ENCODE peak calls at places on chromosomes 1 and 21, in ten cellular contexts. N, Z, X, G, A, R, V, E, I and S are unnamed samples.

GRCh38 chr1:21323091-21323490 is 32.8 kb upstream of the ECE1 start:
- DNase-seq in N (no peak), Z (no peak), X (no peak), G (no peak), A (peak), R (no peak), V (peak), E (no peak), I (peak), S (no peak)

GRCh38 chr1:185400057-185400456 is 83.0 kb upstream of the IVNS1ABP start:
- DNase-seq in N (no peak), Z (no peak), X (no peak), G (peak), A (peak), R (no peak), V (peak), E (no peak), I (peak), S (peak)

GRCh38 chr1:876428-876827 is 47.3 kb upstream of the SAMD11 start:
- DNase-seq in N (no peak), Z (no peak), X (no peak), G (no peak), A (no peak), R (no peak), V (no peak), E (no peak), I (no peak), S (no peak)

GRCh38 chr1:206666954-206667353 is 17.8 kb upstream of the MAPKAPK2 start:
- DNase-seq in N (no peak), Z (no peak), X (no peak), G (no peak), A (no peak), R (no peak), V (no peak), E (no peak), I (no peak), S (no peak)

GRCh38 chr1:206517784-206518183 is 10.5 kb downstream of the RASSF5 start:
- DNase-seq in N (no peak), Z (no peak), X (no peak), G (no peak), A (no peak), R (no peak), V (no peak), E (no peak), I (no peak), S (no peak)

GRCh38 chr1:84758968-84759491 is 68.8 kb upstream of the SSX2IP start:
- DNase-seq in N (no peak), Z (no peak), X (peak), G (no peak), A (peak), R (no peak), V (peak), E (no peak), I (no peak), S (no peak)

GRCh38 chr1:234610582-234611152 is 689 bp upstream of the IRF2BP2 start:
- DNase-seq in N (peak), Z (peak), X (peak), G (no peak), A (peak), R (peak), V (peak), E (peak), I (peak), S (peak)

GRCh38 chr1:24142546-24143431 is at the start of gene IL22RA1:
- DNase-seq in N (peak), Z (peak), X (no peak), G (no peak), A (peak), R (peak), V (no peak), E (peak), I (no peak), S (peak)

GRCh38 chr1:18642278-18643095 is 11.8 kb downstream of the PAX7 start:
- DNase-seq in N (no peak), Z (no peak), X (no peak), G (no peak), A (no peak), R (no peak), V (no peak), E (no peak), I (no peak), S (no peak)

GRCh38 chr1:32014937-32015363 is 1.3 kb downstream of the KHDRBS1 start:
- DNase-seq in N (no peak), Z (no peak), X (no peak), G (no peak), A (no peak), R (no peak), V (peak), E (no peak), I (no peak), S (no peak)

GRCh38 chr1:39919545-39919944 is 17.8 kb upstream of the MYCL start:
- DNase-seq in N (peak), Z (peak), X (no peak), G (no peak), A (peak), R (no peak), V (peak), E (no peak), I (peak), S (peak)

GRCh38 chr1:118159578-118159977 is 25.4 kb downstream of the SPAG17 start:
- DNase-seq in N (no peak), Z (no peak), X (no peak), G (peak), A (no peak), R (no peak), V (peak), E (no peak), I (no peak), S (no peak)

GRCh38 chr1:96596226-96596625 is 125.4 kb upstream of the PTBP2 start:
- DNase-seq in N (no peak), Z (no peak), X (no peak), G (no peak), A (peak), R (no peak), V (peak), E (no peak), I (peak), S (peak)

GRCh38 chr1:44292641-44293040 is 62.4 kb downstream of the ERI3 start:
- DNase-seq in N (no peak), Z (no peak), X (no peak), G (no peak), A (no peak), R (no peak), V (no peak), E (peak), I (no peak), S (no peak)

GRCh38 chr21:27513825-27514224 is 546.9 kb upstream of the ADAMTS5 start:
- DNase-seq in N (no peak), Z (no peak), X (no peak), G (no peak), A (no peak), R (no peak), V (no peak), E (no peak), I (no peak), S (no peak)

GRCh38 chr21:38478782-38479181 is 19.5 kb downstream of the ERG start:
- DNase-seq in N (no peak), Z (no peak), X (no peak), G (peak), A (peak), R (no peak), V (peak), E (no peak), I (peak), S (peak)

GRCh38 chr1:147833231-147833840 is 69.3 kb upstream of the GJA8 start:
- DNase-seq in N (no peak), Z (no peak), X (no peak), G (no peak), A (no peak), R (no peak), V (no peak), E (no peak), I (no peak), S (peak)

GRCh38 chr1:86706018-86706417 is 1.6 kb downstream of the SH3GLB1 start:
- DNase-seq in N (no peak), Z (no peak), X (no peak), G (no peak), A (peak), R (no peak), V (peak), E (no peak), I (no peak), S (peak)

GRCh38 chr1:228416217-228416971 is at the start of gene TRIM17:
- DNase-seq in N (no peak), Z (no peak), X (no peak), G (no peak), A (peak), R (no peak), V (peak), E (no peak), I (no peak), S (peak)

GRCh38 chr1:18293291-18293690 is 185.7 kb downstream of the IGSF21 start:
- DNase-seq in N (no peak), Z (no peak), X (no peak), G (no peak), A (no peak), R (no peak), V (no peak), E (no peak), I (no peak), S (no peak)

GRCh38 chr1:54335396-54336056 is 70.7 kb downstream of the SSBP3 start:
- DNase-seq in N (peak), Z (no peak), X (peak), G (peak), A (peak), R (peak), V (peak), E (peak), I (peak), S (peak)

GRCh38 chr1:24373044-24373443 is 40.5 kb downstream of the STPG1 start:
- DNase-seq in N (no peak), Z (no peak), X (no peak), G (no peak), A (no peak), R (no peak), V (no peak), E (no peak), I (no peak), S (no peak)

GRCh38 chr1:173241528-173242347 is 34.6 kb upstream of the TNFSF4 start:
- DNase-seq in N (no peak), Z (no peak), X (no peak), G (no peak), A (no peak), R (no peak), V (no peak), E (no peak), I (no peak), S (peak)

GRCh38 chr1:205766038-205766437 is 9.2 kb downstream of the RAB29 start:
- DNase-seq in N (no peak), Z (no peak), X (no peak), G (no peak), A (peak), R (no peak), V (peak), E (no peak), I (peak), S (peak)

GRCh38 chr1:45954401-45954847 is 151.0 kb downstream of the MAST2 start:
- DNase-seq in N (no peak), Z (no peak), X (no peak), G (no peak), A (peak), R (no peak), V (peak), E (no peak), I (peak), S (peak)

GRCh38 chr1:31617917-31618746 is 643 bp downstream of the HCRTR1 start:
- DNase-seq in N (peak), Z (peak), X (no peak), G (no peak), A (peak), R (peak), V (peak), E (no peak), I (peak), S (peak)

GRCh38 chr21:41743321-41744027 is 23.4 kb downstream of the RIPK4 start:
- DNase-seq in N (peak), Z (no peak), X (no peak), G (no peak), A (no peak), R (no peak), V (no peak), E (no peak), I (no peak), S (no peak)

GRCh38 chr1:177586429-177586828 is 383.4 kb downstream of the SEC16B start:
- DNase-seq in N (no peak), Z (no peak), X (no peak), G (peak), A (peak), R (no peak), V (peak), E (no peak), I (peak), S (peak)

GRCh38 chr1:52345252-52345651 is 20.8 kb downstream of the CC2D1B start:
- DNase-seq in N (no peak), Z (no peak), X (no peak), G (no peak), A (no peak), R (no peak), V (no peak), E (no peak), I (no peak), S (peak)

GRCh38 chr21:46119565-46120271 is 21.8 kb downstream of the COL6A2 start:
- DNase-seq in N (peak), Z (no peak), X (no peak), G (no peak), A (no peak), R (peak), V (no peak), E (peak), I (no peak), S (no peak)

GRCh38 chr1:94792473-94792875 is 27.7 kb upstream of the SLC44A3 start:
- DNase-seq in N (peak), Z (no peak), X (no peak), G (no peak), A (peak), R (no peak), V (peak), E (peak), I (peak), S (peak)

GRCh38 chr1:161209790-161210409 is 5.2 kb upstream of the FCER1G start:
- DNase-seq in N (peak), Z (peak), X (no peak), G (no peak), A (peak), R (peak), V (peak), E (peak), I (peak), S (peak)

GRCh38 chr1:202068596-202068995 is 54.1 kb upstream of the GPR37L1 start:
- DNase-seq in N (no peak), Z (no peak), X (no peak), G (no peak), A (no peak), R (no peak), V (no peak), E (no peak), I (no peak), S (no peak)

GRCh38 chr1:7299329-7299799 is 471.7 kb upstream of the VAMP3 start:
- DNase-seq in N (peak), Z (peak), X (peak), G (peak), A (peak), R (peak), V (peak), E (peak), I (peak), S (peak)

GRCh38 chr1:212367474-212368072 is 47.1 kb downstream of the PACC1 start:
- DNase-seq in N (no peak), Z (no peak), X (no peak), G (no peak), A (no peak), R (no peak), V (no peak), E (no peak), I (no peak), S (no peak)

GRCh38 chr1:47931395-47931794 is 65.8 kb downstream of the TRABD2B start:
- DNase-seq in N (peak), Z (no peak), X (no peak), G (no peak), A (no peak), R (no peak), V (peak), E (no peak), I (no peak), S (peak)

GRCh38 chr1:38119000-38119399 is 72.4 kb upstream of the POU3F1 start:
- DNase-seq in N (no peak), Z (no peak), X (no peak), G (no peak), A (no peak), R (no peak), V (no peak), E (no peak), I (no peak), S (no peak)
- TF ChIP-seq CTCF in N (no peak), Z (no peak), X (no peak), G (no peak), A (no peak), R (no peak), V (no peak), E (no peak), I (no peak), S (no peak)

GRCh38 chr1:3456449-3456963 is 2.0 kb downstream of the ARHGEF16 start:
- DNase-seq in N (peak), Z (no peak), X (no peak), G (no peak), A (no peak), R (peak), V (no peak), E (no peak), I (no peak), S (no peak)

GRCh38 chr1:3455630-3456448 is 1.4 kb downstream of the ARHGEF16 start:
- DNase-seq in N (no peak), Z (no peak), X (no peak), G (no peak), A (no peak), R (peak), V (no peak), E (no peak), I (no peak), S (no peak)

GRCh38 chr1:3459051-3459908 is 4.8 kb downstream of the ARHGEF16 start:
- DNase-seq in N (peak), Z (no peak), X (no peak), G (no peak), A (no peak), R (peak), V (no peak), E (no peak), I (no peak), S (no peak)

GRCh38 chr1:3457910-3458621 is 3.6 kb downstream of the ARHGEF16 start:
- DNase-seq in N (peak), Z (no peak), X (no peak), G (no peak), A (no peak), R (peak), V (no peak), E (no peak), I (no peak), S (no peak)

GRCh38 chr1:3456964-3457909 is 2.8 kb downstream of the ARHGEF16 start:
- DNase-seq in N (no peak), Z (no peak), X (no peak), G (no peak), A (no peak), R (no peak), V (no peak), E (no peak), I (no peak), S (no peak)
- H3K4me3 ChIP-seq in N (no peak), Z (no peak), X (no peak), G (no peak), A (no peak), R (no peak), V (no peak), E (no peak), I (no peak), S (no peak)

GRCh38 chr1:209899948-209900347 is 38.1 kb upstream of the SYT14 start:
- DNase-seq in N (no peak), Z (no peak), X (no peak), G (no peak), A (peak), R (no peak), V (no peak), E (no peak), I (no peak), S (no peak)
- TF ChIP-seq CTCF in N (no peak), Z (no peak), X (no peak), G (peak), A (no peak), R (no peak), V (peak), E (no peak), I (peak), S (no peak)

GRCh38 chr1:14946567-14947285 is 206.8 kb upstream of the TMEM51 start:
- DNase-seq in N (peak), Z (no peak), X (peak), G (no peak), A (peak), R (no peak), V (peak), E (no peak), I (peak), S (peak)

GRCh38 chr1:14946011-14946359 is 207.6 kb upstream of the TMEM51 start:
- DNase-seq in N (no peak), Z (no peak), X (no peak), G (no peak), A (no peak), R (no peak), V (no peak), E (no peak), I (no peak), S (no peak)

GRCh38 chr1:14949270-14949835 is 204.2 kb upstream of the TMEM51 start:
- DNase-seq in N (no peak), Z (no peak), X (no peak), G (no peak), A (no peak), R (no peak), V (no peak), E (no peak), I (no peak), S (no peak)

GRCh38 chr1:14948112-14948652 is 205.4 kb upstream of the TMEM51 start:
- DNase-seq in N (no peak), Z (no peak), X (no peak), G (no peak), A (no peak), R (no peak), V (no peak), E (no peak), I (no peak), S (no peak)

DNA sequence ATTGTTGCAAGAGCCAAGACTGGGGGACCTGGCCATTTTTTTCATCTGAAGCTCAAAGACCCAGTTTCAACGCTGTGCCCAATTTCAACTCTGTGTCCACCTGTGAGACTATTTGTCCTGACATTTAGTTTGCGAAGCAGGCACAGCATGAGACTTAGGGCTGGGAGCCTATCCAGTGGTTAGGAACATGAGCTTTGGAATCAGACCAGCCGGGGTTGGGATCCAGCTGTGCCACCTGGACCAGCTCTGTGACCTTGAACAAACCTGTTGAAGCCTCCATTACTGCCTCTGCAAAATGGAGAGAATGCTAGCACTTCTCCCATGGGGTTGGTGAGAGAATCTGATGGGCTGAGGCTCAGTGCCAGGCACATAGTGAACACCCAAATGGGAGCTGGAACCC is 206.1 kb upstream of the TMEM51 start:
- DNase-seq in N (no peak), Z (no peak), X (no peak), G (no peak), A (no peak), R (no peak), V (no peak), E (no peak), I (no peak), S (no peak)
- H3K4me3 ChIP-seq in N (no peak), Z (no peak), X (peak), G (peak), A (peak), R (no peak), V (peak), E (no peak), I (no peak), S (no peak)

GRCh38 chr21:39676054-39676771 is 63.5 kb downstream of the B3GALT5 start:
- DNase-seq in N (peak), Z (no peak), X (no peak), G (no peak), A (peak), R (no peak), V (peak), E (peak), I (peak), S (peak)
- TF ChIP-seq CTCF in N (no peak), Z (no peak), X (no peak), G (no peak), A (no peak), R (no peak), V (peak), E (no peak), I (no peak), S (no peak)

DNA sequence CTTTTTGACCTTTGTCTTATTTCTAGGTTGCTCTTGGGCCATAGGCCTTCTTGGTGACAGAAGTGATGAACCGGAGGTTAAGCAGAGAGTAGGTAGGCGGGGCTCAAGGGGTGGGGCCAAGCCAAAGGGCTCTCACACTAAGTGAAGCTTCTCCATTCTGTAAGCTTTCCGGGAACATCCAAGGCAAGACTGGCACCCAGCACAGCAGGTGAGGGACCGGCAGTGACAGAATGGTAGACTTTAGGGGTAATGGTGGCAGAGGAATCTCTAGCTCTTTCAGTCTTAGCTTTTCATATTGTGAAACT is at the start of gene TNFAIP8L2:
- DNase-seq in N (peak), Z (no peak), X (no peak), G (no peak), A (no peak), R (peak), V (no peak), E (peak), I (no peak), S (peak)
- H3K4me3 ChIP-seq in N (peak), Z (no peak), X (peak), G (no peak), A (no peak), R (peak), V (no peak), E (peak), I (no peak), S (no peak)